ENCODE peak calls at places on chromosomes 11 and 22, in eight cellular contexts. X is EL; S is Right ventricle myocardium superior; K is AG09319; W is GM23338; I is activated CD8-positive, alpha-beta memory T cell treated with anti-CD3 and anti-CD28 coated beads for 4 hours; Y is ACHN; M is A673. P is an unnamed sample.
A peak's percentile ranks its signal among the peaks of the same experiment; 100 is the strongest.

GRCh38 chr22:41983516-41983915 is 14.3 kb downstream of the SEPTIN3 start:
- DNase-seq in X (peak; percentile 54), I (no peak), M (no peak), K (peak; percentile 69), S (no peak), Y (no peak), W (no peak), P (no peak)

GRCh38 chr11:47886096-47886495 is 37.9 kb upstream of the NUP160 start:
- DNase-seq in K (no peak), W (no peak), X (peak; percentile 72), S (no peak), Y (no peak), M (no peak), I (no peak), P (no peak)

GRCh38 chr11:76607431-76607830 is 63.1 kb downstream of the LRRC32 start:
- DNase-seq in M (no peak), Y (no peak), X (no peak), S (no peak), I (no peak), K (no peak), W (no peak), P (no peak)

GRCh38 chr11:62141111-62142042 is 17.6 kb downstream of the INCENP start:
- DNase-seq in M (no peak), S (peak; percentile 19), I (no peak), Y (no peak), X (no peak), W (no peak), K (no peak), P (no peak)

GRCh38 chr22:48923165-48923875 is 904.4 kb downstream of the BRD1 start:
- DNase-seq in X (no peak), W (no peak), S (no peak), I (no peak), M (no peak), Y (no peak), K (no peak), P (no peak)

GRCh38 chr11:82927264-82927880 is 25.8 kb downstream of the DDIAS start:
- DNase-seq in K (peak; percentile 14), S (no peak), X (peak; percentile 65), W (peak; percentile 80), I (peak; percentile 8), Y (peak; percentile 65), M (peak; percentile 74), P (peak; percentile 85)

GRCh38 chr11:14408612-14409011 is 49.6 kb upstream of the RRAS2 start:
- DNase-seq in X (no peak), W (no peak), I (no peak), Y (no peak), K (no peak), M (no peak), S (no peak), P (no peak)

GRCh38 chr11:68667511-68668253 is 16.7 kb upstream of the GAL start:
- DNase-seq in M (no peak), Y (no peak), I (no peak), W (no peak), X (no peak), K (no peak), S (no peak), P (no peak)

GRCh38 chr22:29664731-29665130 is 55.1 kb upstream of the CABP7 start:
- DNase-seq in S (no peak), M (no peak), K (no peak), I (no peak), Y (peak; percentile 61), X (no peak), W (no peak), P (no peak)

GRCh38 chr11:93116641-93117577 is 80.9 kb downstream of the SLC36A4 start:
- DNase-seq in W (peak; percentile 75), X (no peak), M (no peak), Y (no peak), I (no peak), K (no peak), S (no peak), P (no peak)

GRCh38 chr11:66259976-66260375 is 8.5 kb upstream of the RAB1B start:
- DNase-seq in Y (no peak), K (no peak), M (no peak), W (no peak), X (no peak), S (peak; percentile 22), I (no peak), P (no peak)

GRCh38 chr11:74687237-74688005 is 43.8 kb downstream of the CHRDL2 start:
- DNase-seq in M (peak; percentile 49), W (no peak), Y (no peak), I (no peak), X (peak; percentile 32), K (no peak), S (peak; percentile 2), P (no peak)

GRCh38 chr22:19527861-19528417 is 3.7 kb upstream of the CLDN5 start:
- DNase-seq in Y (peak; percentile 2), W (no peak), X (peak; percentile 61), K (no peak), M (no peak), I (no peak), S (no peak), P (no peak)

GRCh38 chr11:27100534-27100933 is 59.9 kb downstream of the BBOX1 start:
- DNase-seq in S (no peak), W (no peak), K (no peak), M (peak; percentile 36), X (no peak), Y (no peak), I (no peak), P (no peak)

GRCh38 chr22:49211176-49211575 is 616.5 kb downstream of the BRD1 start:
- DNase-seq in X (no peak), S (no peak), K (no peak), I (no peak), Y (no peak), M (no peak), W (no peak), P (no peak)

GRCh38 chr22:44396727-44397722 is 84.3 kb upstream of the SHISAL1 start:
- DNase-seq in X (no peak), W (no peak), Y (no peak), S (no peak), I (no peak), K (no peak), M (no peak), P (no peak)

GRCh38 chr11:15059132-15059531 is 14.3 kb upstream of the CALCB start:
- DNase-seq in S (no peak), X (no peak), Y (no peak), K (no peak), I (no peak), W (no peak), M (no peak), P (no peak)

GRCh38 chr22:36839356-36840073 is 21.3 kb upstream of the NCF4 start:
- DNase-seq in M (no peak), I (no peak), K (no peak), W (no peak), Y (no peak), S (no peak), X (peak; percentile 41), P (no peak)

GRCh38 chr22:50184541-50185383 is 951 bp upstream of the TRABD start:
- DNase-seq in I (no peak), Y (no peak), W (peak; percentile 61), M (no peak), K (no peak), S (peak; percentile 64), X (no peak), P (no peak)